ENCODE peak calls at places on chromosomes 6 and 20, in nine cellular contexts. H is activated naive CD8-positive, alpha-beta T cell treated with anti-CD3 and anti-CD28 coated beads, Interleukin-2, amount 10 ng/mL, durations not matched to agents 7 days and 5 days; L is stimulated activated CD4-positive, alpha-beta T cell treated with anti-CD3 and anti-CD28 coated beads, TNF-alpha, amount 100 ng/mL, for 4 hours; Y is activated CD8-positive, alpha-beta memory T cell treated with anti-CD3 and anti-CD28 coated beads for 4 hours; M is ELR; I is nephron progenitor cell; Q is GM12878; B is Calu3; A is cardiac muscle cell. O is an unnamed sample.

GRCh38 chr20:20454850-20455627 is 87.1 kb downstream of the INSM1 start:
- DNase-seq in Y (no peak), H (no peak), L (no peak), Q (no peak), I (no peak), B (no peak), M (no peak), A (no peak), O (no peak)

GRCh38 chr20:2879148-2879547 is 5.9 kb downstream of the PTPRA start:
- DNase-seq in H (no peak), I (no peak), L (no peak), A (peak; percentile 79), B (no peak), M (peak; percentile 74), Q (no peak), Y (no peak), O (no peak)

GRCh38 chr6:158039571-158040050 is 57.9 kb downstream of the SYNJ2 start:
- DNase-seq in B (no peak), M (peak; percentile 46), Y (no peak), H (peak; percentile 31), A (peak; percentile 49), Q (no peak), L (no peak), I (no peak), O (no peak)

GRCh38 chr20:40920291-40920690 is 108.3 kb upstream of the TOP1 start:
- DNase-seq in A (no peak), Y (no peak), B (no peak), H (no peak), Q (no peak), L (no peak), I (no peak), M (no peak), O (no peak)

GRCh38 chr20:7980332-7981046 is 39.1 kb downstream of the TMX4 start:
- DNase-seq in I (peak; percentile 7), H (no peak), Q (no peak), A (peak; percentile 77), L (no peak), M (peak; percentile 51), B (peak; percentile 12), Y (no peak), O (peak; percentile 7)

GRCh38 chr6:6633898-6634734 is 45.6 kb downstream of the LY86 start:
- DNase-seq in M (no peak), B (no peak), I (no peak), L (no peak), Q (no peak), H (no peak), Y (no peak), A (no peak), O (no peak)

GRCh38 chr20:45944151-45944964 is 9.9 kb downstream of the PCIF1 start:
- DNase-seq in H (no peak), M (peak; percentile 62), B (no peak), Y (no peak), A (peak; percentile 33), I (no peak), Q (no peak), L (no peak), O (no peak)

GRCh38 chr20:50579511-50579910 is 69.3 kb downstream of the PTPN1 start:
- DNase-seq in I (no peak), B (no peak), A (no peak), H (no peak), Y (no peak), L (no peak), Q (no peak), M (no peak), O (no peak)

GRCh38 chr20:21739682-21740081 is 34.2 kb downstream of the PAX1 start:
- DNase-seq in B (no peak), L (no peak), I (no peak), H (no peak), M (no peak), A (no peak), Q (no peak), Y (no peak), O (no peak)

GRCh38 chr6:53786832-53787231 is 8.0 kb upstream of the LRRC1 start:
- DNase-seq in Y (no peak), M (no peak), H (no peak), Q (no peak), L (no peak), I (no peak), B (no peak), A (no peak), O (no peak)

GRCh38 chr20:33046412-33046811 is 7.3 kb upstream of the BPIFB3 start:
- DNase-seq in A (peak; percentile 6), L (no peak), M (peak; percentile 7), I (no peak), H (no peak), Y (no peak), B (no peak), Q (no peak), O (no peak)

GRCh38 chr20:9149796-9150195 is 80.9 kb downstream of the PLCB4 start:
- DNase-seq in I (no peak), A (no peak), L (no peak), Y (no peak), Q (no peak), H (no peak), M (no peak), B (no peak), O (no peak)

GRCh38 chr6:155313602-155314091 is 637 bp downstream of the TFB1M start:
- DNase-seq in A (no peak), B (no peak), Y (peak; percentile 10), H (no peak), M (peak; percentile 71), I (no peak), Q (no peak), L (peak; percentile 23), O (no peak)

GRCh38 chr6:34315780-34316179 is 67.0 kb upstream of the SMIM29 start:
- DNase-seq in L (no peak), M (no peak), I (no peak), H (no peak), B (no peak), Y (no peak), Q (peak; percentile 71), A (no peak), O (no peak)

GRCh38 chr6:111478749-111479148 is 4.3 kb downstream of the REV3L start:
- DNase-seq in H (no peak), I (no peak), L (no peak), A (peak; percentile 67), Y (no peak), Q (peak; percentile 49), B (no peak), M (peak; percentile 81), O (no peak)

GRCh38 chr6:158009935-158010585 is 28.4 kb downstream of the SYNJ2 start:
- DNase-seq in Y (no peak), L (no peak), Q (no peak), H (no peak), I (no peak), B (no peak), A (no peak), M (no peak), O (no peak)

GRCh38 chr20:12984863-12985262 is 23.9 kb upstream of the SPTLC3 start:
- DNase-seq in L (no peak), Y (no peak), Q (no peak), A (no peak), M (no peak), H (no peak), B (peak; percentile 26), I (no peak), O (no peak)

GRCh38 chr6:123171341-123171740 is 175.3 kb downstream of the CLVS2 start:
- DNase-seq in M (no peak), A (no peak), I (no peak), L (no peak), B (no peak), Q (no peak), H (no peak), Y (no peak), O (no peak)

GRCh38 chr6:36098920-36099647 is 31.2 kb upstream of the MAPK13 start:
- DNase-seq in I (no peak), Y (no peak), B (no peak), M (no peak), A (peak; percentile 56), L (no peak), H (no peak), Q (no peak), O (no peak)

GRCh38 chr6:121086876-121087275 is 247.4 kb downstream of the TBC1D32 start:
- DNase-seq in L (no peak), Q (no peak), Y (no peak), M (no peak), I (no peak), A (peak; percentile 3), B (no peak), H (no peak), O (no peak)

GRCh38 chr20:56316051-56316450 is 42.7 kb upstream of the FAM210B start:
- DNase-seq in L (no peak), H (no peak), I (no peak), Y (no peak), Q (no peak), B (no peak), A (no peak), M (no peak), O (no peak)

GRCh38 chr20:56722042-56722441 is 92.9 kb downstream of the TFAP2C start:
- DNase-seq in I (no peak), Y (no peak), H (no peak), Q (peak; percentile 21), M (no peak), B (no peak), A (no peak), L (no peak), O (no peak)

GRCh38 chr20:14521436-14521835 is 184.0 kb upstream of the FLRT3 start:
- DNase-seq in L (no peak), Q (no peak), B (no peak), I (no peak), Y (no peak), H (no peak), M (peak; percentile 12), A (no peak), O (no peak)

GRCh38 chr6:168198302-168199180 is 119.5 kb upstream of the FRMD1 start:
- DNase-seq in Y (no peak), B (no peak), H (no peak), Q (no peak), M (no peak), I (no peak), A (no peak), L (no peak), O (no peak)

GRCh38 chr6:43837501-43837900 is 67.5 kb downstream of the VEGFA start:
- DNase-seq in B (no peak), M (no peak), L (no peak), A (no peak), Y (no peak), I (no peak), Q (no peak), H (no peak), O (no peak)

GRCh38 chr6:27604986-27605385 is 132.1 kb upstream of the ZNF184 start:
- DNase-seq in Y (no peak), L (no peak), I (no peak), A (peak; percentile 22), B (no peak), H (no peak), M (peak; percentile 62), Q (no peak), O (no peak)

GRCh38 chr20:47561175-47561574 is 59.5 kb downstream of the NCOA3 start:
- DNase-seq in B (no peak), M (no peak), Y (no peak), I (no peak), L (no peak), H (no peak), Q (no peak), A (peak; percentile 86), O (no peak)

GRCh38 chr20:49245921-49246740 is 26.9 kb downstream of the DDX27 start:
- DNase-seq in A (peak; percentile 70), Q (no peak), M (peak; percentile 72), I (no peak), H (no peak), B (peak; percentile 52), Y (no peak), L (no peak), O (peak; percentile 29)

GRCh38 chr20:41386502-41387427 is 20.1 kb upstream of the EMILIN3 start:
- DNase-seq in I (no peak), A (no peak), H (no peak), B (no peak), Y (no peak), M (no peak), Q (no peak), L (no peak), O (no peak)

GRCh38 chr6:15623282-15624116 is 39.3 kb downstream of the DTNBP1 start:
- DNase-seq in I (no peak), A (peak; percentile 53), Q (no peak), Y (no peak), L (no peak), H (no peak), M (peak; percentile 50), B (no peak), O (no peak)

O was measured in endothelial cell.